ENCODE peak calls at places on chromosomes 11 and 22, in six cellular contexts. W is stimulated activated CD4-positive, alpha-beta T cell treated with anti-CD3 and anti-CD28 coated beads, Interleukin-2, amount 100 ng/mL, for 48 hours; Y is neuronal stem cell; C is activated T-helper 1 cell treated with anti-CD3 and anti-CD28 coated beads, Interleukin-2, amount 50 U/mL, for 16 hours; V is amygdala; Z is HTR-8/SVneo. B is an unnamed sample.

GRCh38 chr22:50520826-50521453 is 4.5 kb downstream of the SCO2 start:
- DNase-seq in W (no peak), Y (no peak), C (no peak), V (no peak), Z (no peak), B (no peak)

GRCh38 chr22:42313804-42314581 is 43.5 kb upstream of the TCF20 start:
- DNase-seq in W (no peak), Y (peak; percentile 45), C (no peak), V (peak; percentile 43), Z (no peak), B (peak; percentile 91)

GRCh38 chr22:41902932-41903421 is 11.9 kb downstream of the SHISA8 start:
- DNase-seq in W (no peak), Y (no peak), C (no peak), V (peak; percentile 28), Z (no peak), B (no peak)

GRCh38 chr11:17542249-17542648 is 2.0 kb downstream of the USH1C start:
- DNase-seq in W (no peak), Y (no peak), C (no peak), V (no peak), Z (no peak), B (no peak)

GRCh38 chr22:44172370-44173108 is 8.2 kb upstream of the PARVG start:
- DNase-seq in W (no peak), Y (no peak), C (no peak), V (peak; percentile 49), Z (no peak), B (no peak)

GRCh38 chr11:6438979-6439571 is 1.7 kb downstream of the HPX start:
- DNase-seq in W (peak; percentile 41), Y (peak; percentile 15), C (no peak), V (peak; percentile 64), Z (peak; percentile 39), B (peak; percentile 51)

GRCh38 chr11:85540635-85541034 is 86.5 kb downstream of the DLG2 start:
- DNase-seq in W (no peak), Y (no peak), C (no peak), V (no peak), Z (no peak), B (no peak)

GRCh38 chr11:94740083-94740974 is 27.8 kb upstream of the AMOTL1 start:
- DNase-seq in W (no peak), Y (peak; percentile 54), C (no peak), V (peak; percentile 53), Z (no peak), B (no peak)

GRCh38 chr11:103637250-103637649 is 399.2 kb upstream of the DDI1 start:
- DNase-seq in W (no peak), Y (no peak), C (no peak), V (no peak), Z (no peak), B (no peak)

GRCh38 chr11:125923633-125924032 is 19.3 kb downstream of the DDX25 start:
- DNase-seq in W (no peak), Y (no peak), C (no peak), V (no peak), Z (no peak), B (no peak)

GRCh38 chr11:111977141-111978027 is 40.2 kb downstream of the DIXDC1 start:
- DNase-seq in W (no peak), Y (peak; percentile 46), C (no peak), V (peak; percentile 75), Z (peak; percentile 75), B (no peak)

GRCh38 chr11:132719684-132720083 is 812.6 kb downstream of the OPCML start:
- DNase-seq in W (no peak), Y (no peak), C (no peak), V (no peak), Z (no peak), B (no peak)

GRCh38 chr22:47158457-47158856 is 396.0 kb downstream of the TBC1D22A start:
- DNase-seq in W (no peak), Y (no peak), C (no peak), V (no peak), Z (no peak), B (no peak)

GRCh38 chr11:70760416-70761020 is 362.2 kb downstream of the CTTN start:
- DNase-seq in W (no peak), Y (no peak), C (no peak), V (no peak), Z (no peak), B (no peak)

GRCh38 chr22:30212363-30212995 is 34.1 kb downstream of the LIF start:
- DNase-seq in W (no peak), Y (no peak), C (no peak), V (no peak), Z (no peak), B (peak; percentile 90)

GRCh38 chr11:128548655-128549255 is 38.6 kb downstream of the ETS1 start:
- DNase-seq in W (no peak), Y (no peak), C (no peak), V (no peak), Z (no peak), B (no peak)

GRCh38 chr22:48622891-48623545 is 1204.7 kb downstream of the BRD1 start:
- DNase-seq in W (no peak), Y (no peak), C (no peak), V (no peak), Z (no peak), B (no peak)

GRCh38 chr11:101914737-101915426 is at the start of gene CEP126:
- DNase-seq in W (peak; percentile 90), Y (peak; percentile 89), C (peak; percentile 83), V (peak; percentile 93), Z (peak; percentile 96), B (peak; percentile 92)

GRCh38 chr11:36672815-36673450 is 74.9 kb upstream of the RAG2 start:
- DNase-seq in W (peak; percentile 8), Y (no peak), C (no peak), V (no peak), Z (peak; percentile 7), B (peak; percentile 60)

GRCh38 chr22:39534591-39535301 is 2.2 kb upstream of the RPS19BP1 start:
- DNase-seq in W (peak; percentile 87), Y (peak; percentile 89), C (peak; percentile 68), V (peak; percentile 80), Z (peak; percentile 72), B (peak; percentile 50)

B was measured in H4.